ENCODE peak calls at places on chromosomes 5 and 9, in six cellular contexts. L, A, G, E, N and J are unnamed samples.

GRCh38 chr5:82164957-82165698 is 113.0 kb downstream of the RPS23 start:
- DNase-seq in N (no peak), G (no peak), L (no peak), A (no peak), E (no peak), J (no peak)

GRCh38 chr5:68332546-68332945 is 117.0 kb downstream of the PIK3R1 start:
- DNase-seq in A (no peak), L (peak; percentile 70), N (no peak), G (no peak), E (no peak), J (no peak)

GRCh38 chr5:35089688-35090314 is 42.1 kb upstream of the AGXT2 start:
- DNase-seq in L (peak; percentile 38), A (peak; percentile 84), G (peak; percentile 48), N (no peak), E (no peak), J (peak; percentile 16)

GRCh38 chr5:2001300-2001699 is 118.6 kb upstream of the IRX4 start:
- DNase-seq in L (no peak), G (no peak), N (peak; percentile 84), E (no peak), A (no peak), J (no peak)

GRCh38 chr5:59548807-59549357 is 344.6 kb downstream of the PDE4D start:
- DNase-seq in A (no peak), E (no peak), G (no peak), L (no peak), N (no peak), J (no peak)

GRCh38 chr5:10702040-10702629 is 58.9 kb downstream of the DAP start:
- DNase-seq in G (no peak), N (no peak), L (peak; percentile 74), E (no peak), A (no peak), J (no peak)

GRCh38 chr9:124454296-124454695 is 4.0 kb downstream of the ADGRD2 start:
- DNase-seq in L (no peak), E (no peak), G (no peak), N (no peak), A (no peak), J (no peak)

GRCh38 chr5:92838253-92838652 is 742.8 kb downstream of the NR2F1-AS1 start:
- DNase-seq in N (no peak), G (no peak), A (no peak), E (no peak), L (no peak), J (no peak)

GRCh38 chr9:20238921-20239320 is 383.4 kb downstream of the MLLT3 start:
- DNase-seq in L (no peak), N (no peak), G (no peak), E (no peak), A (no peak), J (no peak)

GRCh38 chr9:10633785-10634184 is 21.0 kb upstream of the PTPRD start:
- DNase-seq in E (no peak), L (no peak), N (no peak), A (no peak), G (no peak), J (no peak)

GRCh38 chr5:37637165-37637845 is 202.5 kb downstream of the GDNF start:
- DNase-seq in E (no peak), G (no peak), L (no peak), N (no peak), A (no peak), J (no peak)

GRCh38 chr5:62093981-62094380 is 212.0 kb upstream of the KIF2A start:
- DNase-seq in E (no peak), A (no peak), N (no peak), L (peak; percentile 22), G (peak; percentile 64), J (no peak)

GRCh38 chr5:81268797-81269196 is 32.6 kb upstream of the ZCCHC9 start:
- DNase-seq in E (no peak), L (peak; percentile 60), N (no peak), A (no peak), G (no peak), J (peak; percentile 39)

GRCh38 chr5:98769256-98770157 is 4.0 kb upstream of the RGMB start:
- DNase-seq in G (peak; percentile 61), A (peak; percentile 86), L (peak; percentile 59), E (no peak), N (no peak), J (no peak)

GRCh38 chr9:93577045-93577939 is 908 bp downstream of the PHF2 start:
- DNase-seq in G (peak; percentile 84), L (peak; percentile 24), N (peak; percentile 88), E (no peak), A (no peak), J (no peak)

GRCh38 chr9:131707677-131708612 is 31.9 kb downstream of the RAPGEF1 start:
- DNase-seq in L (peak; percentile 76), A (no peak), G (no peak), N (no peak), E (no peak), J (no peak)

GRCh38 chr5:83440826-83441225 is 30.7 kb upstream of the VCAN start:
- DNase-seq in N (no peak), G (no peak), L (no peak), A (no peak), E (no peak), J (no peak)

GRCh38 chr9:72363226-72363625 is 1.8 kb downstream of the ZFAND5 start:
- DNase-seq in A (no peak), L (peak; percentile 22), G (no peak), N (no peak), E (no peak), J (no peak)

GRCh38 chr9:72362680-72363139 is 2.3 kb downstream of the ZFAND5 start:
- DNase-seq in A (no peak), N (peak; percentile 91), E (no peak), L (peak; percentile 76), G (peak; percentile 20), J (peak; percentile 20)

GRCh38 chr9:72364679-72365524 is at the start of gene ZFAND5:
- DNase-seq in A (peak; percentile 94), E (peak; percentile 98), L (peak; percentile 96), G (peak; percentile 97), N (peak; percentile 99), J (peak; percentile 26)

GRCh38 chr9:72365525-72366256 is 683 bp upstream of the ZFAND5 start:
- DNase-seq in G (peak; percentile 77), E (peak; percentile 80), L (peak; percentile 90), N (peak; percentile 98), A (peak; percentile 64), J (no peak)

DNA sequence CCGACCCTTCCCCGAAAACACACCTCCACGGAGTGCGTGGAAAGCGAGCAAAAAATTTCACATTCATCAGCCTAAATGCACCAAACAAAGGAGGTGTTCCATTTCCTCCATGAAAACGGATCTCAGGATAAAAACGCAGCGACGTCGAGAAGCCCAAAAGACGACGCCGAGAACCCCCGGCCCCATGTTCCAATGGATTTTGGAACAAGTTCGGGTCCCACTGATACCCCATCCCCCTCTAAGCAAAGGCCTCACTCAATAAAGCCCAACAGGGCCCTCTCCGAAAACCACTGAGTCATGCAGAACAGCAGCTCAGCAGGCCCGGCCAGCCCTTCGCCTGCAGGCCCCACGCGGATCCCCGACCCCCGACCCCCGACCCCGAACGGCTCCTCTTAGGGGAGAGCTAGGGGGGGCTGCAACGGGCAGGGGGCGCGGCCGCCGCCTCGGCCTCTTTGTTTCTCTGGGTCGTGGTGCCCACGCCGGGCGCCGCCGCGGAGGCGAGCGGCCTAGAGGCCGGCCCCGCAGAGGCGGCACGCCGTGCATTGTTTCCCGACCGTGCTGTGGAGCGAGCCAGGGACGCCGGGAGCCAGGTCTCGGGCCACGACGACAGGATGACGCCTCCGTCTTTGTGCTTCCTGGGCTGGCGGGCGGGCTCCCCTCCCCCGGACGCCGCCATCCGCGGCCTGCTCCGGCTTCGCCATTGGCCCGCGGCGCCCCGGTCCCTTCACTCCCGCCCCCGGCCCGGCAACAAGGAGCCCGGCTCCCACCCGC is 915 bp downstream of the ZFAND5 start:
- DNase-seq in L (peak; percentile 73), G (peak; percentile 82), A (peak; percentile 46), N (no peak), E (peak; percentile 62), J (no peak)
- TF ChIP-seq POLR2AphosphoS5 in L (no peak), G (no peak), A (peak; percentile 76), N (peak; percentile 28), E (no peak), J (peak; percentile 11)

DNA sequence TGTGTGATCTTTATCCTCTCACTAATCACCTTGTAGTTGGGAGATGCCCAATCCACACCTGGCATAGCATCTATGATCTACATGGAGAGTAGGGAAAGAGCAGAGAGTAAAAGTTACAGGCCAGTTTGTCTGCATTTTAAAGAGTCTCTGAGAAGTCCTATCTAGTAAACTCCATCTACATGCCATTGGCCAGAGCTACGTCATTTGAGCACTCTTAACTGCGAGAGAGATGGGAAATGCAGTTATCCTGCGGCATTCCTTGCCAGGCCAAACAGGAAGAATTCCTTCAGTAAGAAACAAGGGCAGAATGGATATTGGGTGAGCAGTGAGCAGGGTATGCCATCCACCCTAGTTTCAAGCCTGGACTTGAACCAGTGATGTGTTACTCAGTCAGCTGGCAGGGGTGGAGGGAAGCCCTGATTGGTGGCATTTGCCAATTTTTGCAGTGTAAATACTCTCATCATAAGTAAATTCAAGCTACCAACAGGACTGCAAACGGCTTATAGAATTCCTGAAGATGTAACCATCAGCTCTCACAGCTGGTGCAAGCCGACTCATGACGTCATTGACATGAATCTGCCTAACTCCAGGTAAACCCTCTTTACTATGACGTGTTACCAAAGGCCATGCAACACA is 156.8 kb upstream of the MSX2 start:
- DNase-seq in N (no peak), A (no peak), E (no peak), L (no peak), G (no peak), J (no peak)
- H3K27ac ChIP-seq in N (no peak overlapping the region), A (no peak overlapping the region), E (no peak overlapping the region), L (no peak overlapping the region), G (no peak overlapping the region), J (no peak overlapping the region)

DNA sequence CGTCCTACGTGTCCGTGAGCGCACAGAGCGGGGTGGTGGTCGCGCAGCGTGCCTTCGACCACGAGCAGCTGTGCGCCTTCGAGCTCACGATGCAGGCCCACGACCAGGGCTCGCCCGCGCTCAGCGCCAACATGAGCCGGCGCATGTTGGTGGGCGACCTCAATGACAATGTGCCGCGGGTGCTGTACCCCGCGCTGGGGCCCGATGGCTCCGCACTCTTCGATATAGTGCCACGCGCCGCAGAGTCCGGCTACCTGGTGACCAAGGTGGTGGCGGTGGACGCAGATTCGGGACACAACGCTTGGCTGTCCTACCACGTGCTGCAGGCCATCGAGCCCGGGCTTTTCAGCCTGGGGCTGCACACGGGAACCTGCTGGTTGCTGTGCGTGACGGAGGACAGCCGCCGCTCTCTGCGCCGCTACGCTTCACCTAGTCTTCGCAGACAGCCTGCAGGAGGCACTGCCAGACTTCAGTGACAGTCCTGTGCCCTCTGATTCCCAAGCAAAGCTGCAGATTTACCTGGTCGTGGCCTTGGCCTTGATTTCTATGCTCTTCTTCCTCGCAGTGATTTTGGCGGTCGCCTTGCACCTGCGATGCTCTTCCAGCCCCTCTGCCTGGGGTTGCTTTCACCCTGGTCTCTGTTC is 2.4 kb upstream of the PCDHGA12 start:
- DNase-seq in N (no peak), G (no peak), A (peak; percentile 39), E (no peak), L (no peak), J (no peak)
- H3K9me3 ChIP-seq in N (peaks cover 92% of the 10 kb centered on the region), G (peaks cover 16% of the 10 kb centered on the region), A (peaks cover 42% of the 10 kb centered on the region), E (peaks cover 99% of the 10 kb centered on the region), L (no peaks in the 10 kb centered on the region), J (no peaks in the 10 kb centered on the region)

GRCh38 chr9:893115-893514 is 51.6 kb downstream of the DMRT1 start:
- DNase-seq in N (no peak), A (no peak), L (no peak), G (no peak), E (no peak), J (no peak)

GRCh38 chr9:892123-892522 is 50.6 kb downstream of the DMRT1 start:
- DNase-seq in G (no peak), L (no peak), A (no peak), E (no peak), N (no peak), J (no peak)

GRCh38 chr9:899440-900184 is 58.1 kb downstream of the DMRT1 start:
- DNase-seq in G (no peak), N (no peak), A (no peak), L (no peak), E (no peak), J (no peak)

GRCh38 chr9:893843-894420 is 52.4 kb downstream of the DMRT1 start:
- DNase-seq in N (no peak), L (peak; percentile 34), A (peak; percentile 66), G (peak; percentile 56), E (no peak), J (peak; percentile 10)
- TF ChIP-seq POLR2AphosphoS5 in N (no peak), L (no peak), A (no peak), G (no peak), E (no peak), J (no peak)